ENCODE peak calls at places on chromosome 12, in nine cellular contexts. U is HepG2; G is lower lobe of right lung; V is mammary epithelial cell; I is fibroblast of lung; J is CD8-positive, alpha-beta T cell; E is A549; B is stomach; Y is A673. M is an unnamed sample.

GRCh38 chr12:62123721-62124203 is 136.4 kb upstream of the USP15 start:
- DNase-seq in U (peak; percentile 31), G (no peak), V (peak; percentile 38), I (peak; percentile 63), J (no peak), E (peak; percentile 11), B (peak; percentile 31), Y (peak; percentile 71), M (peak; percentile 2)

GRCh38 chr12:40431169-40431568 is 206.4 kb downstream of the LRRK2 start:
- DNase-seq in U (no peak), G (no peak), V (no peak), I (no peak), J (no peak), E (no peak), B (no peak), Y (no peak), M (no peak)

GRCh38 chr12:75602111-75602510 is 90.7 kb upstream of the KRR1 start:
- DNase-seq in U (no peak), G (no peak), V (no peak), I (no peak), J (no peak), E (no peak), B (no peak), Y (peak; percentile 59), M (no peak)

GRCh38 chr12:65720739-65721138 is 103.5 kb upstream of the HMGA2 start:
- DNase-seq in U (no peak), G (no peak), V (no peak), I (no peak), J (no peak), E (no peak), B (no peak), Y (no peak), M (no peak)

GRCh38 chr12:119274636-119275065 is 59.9 kb upstream of the CCDC60 start:
- DNase-seq in U (no peak), G (no peak), V (no peak), I (no peak), J (no peak), E (no peak), B (no peak), Y (no peak), M (no peak)

GRCh38 chr12:53952871-53953734 is 1.6 kb upstream of the HOXC12 start:
- DNase-seq in U (peak; percentile 23), G (no peak), V (no peak), I (no peak), J (no peak), E (peak; percentile 47), B (no peak), Y (no peak), M (no peak)

GRCh38 chr12:77645966-77646598 is 184.6 kb upstream of the NAV3 start:
- DNase-seq in U (no peak), G (no peak), V (no peak), I (no peak), J (no peak), E (no peak), B (no peak), Y (no peak), M (no peak)

GRCh38 chr12:56152132-56152755 is at the start of gene MYL6B:
- DNase-seq in U (peak; percentile 83), G (peak; percentile 96), V (peak; percentile 89), I (peak; percentile 88), J (peak; percentile 89), E (peak; percentile 94), B (peak; percentile 95), Y (peak; percentile 96), M (peak; percentile 91)

GRCh38 chr12:102513272-102513671 is 32.9 kb upstream of the IGF1 start:
- DNase-seq in U (no peak), G (no peak), V (no peak), I (no peak), J (no peak), E (no peak), B (no peak), Y (no peak), M (no peak)

GRCh38 chr12:71312767-71313375 is 126.7 kb upstream of the LGR5 start:
- DNase-seq in U (no peak), G (no peak), V (peak; percentile 70), I (peak; percentile 13), J (no peak), E (no peak), B (no peak), Y (peak; percentile 51), M (no peak)

DNA sequence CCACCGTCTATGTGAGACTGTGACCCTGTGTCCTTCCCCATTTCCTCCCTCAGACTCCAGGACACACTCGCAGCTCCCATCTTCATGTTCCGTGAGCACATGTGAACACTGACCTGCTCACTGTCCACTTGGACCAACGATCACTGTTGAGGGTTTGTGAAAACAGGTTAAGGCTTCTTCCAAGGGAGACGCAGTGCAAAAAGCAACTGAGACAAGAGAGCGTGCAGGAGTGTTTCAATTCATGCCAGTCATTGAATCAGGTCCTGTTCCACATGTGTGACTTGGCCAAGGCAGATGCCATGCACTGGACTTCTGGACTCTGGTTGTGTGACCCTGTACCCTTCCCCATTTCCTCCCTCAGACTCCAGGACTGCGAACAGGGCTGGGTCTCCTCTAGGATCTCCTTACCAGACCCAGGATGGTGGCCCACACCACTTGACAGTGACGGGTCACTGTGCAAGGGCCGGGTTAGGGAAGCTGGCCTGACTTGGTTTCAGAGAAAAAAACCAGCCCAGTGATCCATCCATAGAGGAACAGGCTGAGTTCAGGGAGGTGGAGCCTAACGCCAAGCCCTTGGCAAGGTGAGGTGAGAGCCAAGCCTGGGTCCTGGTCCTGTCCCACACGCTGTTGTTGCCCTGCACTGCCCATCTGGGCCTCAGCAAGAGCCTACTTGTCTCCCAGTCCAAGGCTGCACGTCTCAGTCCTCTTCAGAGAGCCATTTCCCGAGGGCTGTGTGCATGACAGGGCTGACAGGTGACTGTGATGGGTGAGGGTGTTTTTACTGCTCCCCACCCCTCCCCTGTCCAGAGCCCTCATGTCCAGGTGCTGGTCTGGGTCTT is 5.7 kb upstream of the KRT5 start:
- DNase-seq in U (no peak), G (no peak), V (no peak), I (no peak), J (no peak), E (no peak), B (no peak), Y (no peak), M (no peak)
- H3K27ac ChIP-seq in U (no peak overlapping the region), G (no peak overlapping the region), V (peak overlapping the region; percentile 99), I (no peak overlapping the region), J (no peak overlapping the region), E (no peak overlapping the region), B (no peak overlapping the region), Y (no peak overlapping the region), M (no peak overlapping the region)

DNA sequence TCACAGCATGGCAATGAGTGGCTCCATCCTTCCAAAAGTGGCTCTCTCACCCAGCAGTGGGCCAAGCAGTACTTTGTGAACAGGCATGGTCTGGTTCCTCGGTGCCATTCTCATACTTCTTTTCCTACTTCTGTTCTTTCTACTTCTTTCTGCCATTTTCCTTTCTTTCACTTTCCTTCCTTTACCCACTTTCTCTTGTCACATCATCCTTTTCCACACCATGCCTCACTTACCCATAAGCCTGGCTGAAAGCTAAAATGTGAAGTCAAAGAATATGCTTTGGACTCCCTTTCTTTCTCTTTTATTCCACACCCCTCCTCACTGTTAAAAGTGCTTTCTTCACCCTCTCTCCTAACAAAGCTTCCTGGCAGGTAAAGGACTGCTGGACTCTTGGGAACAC is 57.0 kb downstream of the PTHLH start:
- DNase-seq in U (no peak), G (no peak), V (no peak), I (no peak), J (no peak), E (no peak), B (no peak), Y (no peak), M (no peak)
- TF ChIP-seq CTCF in U (no peak), G (no peak), V (no peak), I (no peak), J (no peak), E (no peak), B (no peak), Y (no peak), M (no peak)

GRCh38 chr12:116975779-116976393 is 65.1 kb downstream of the FBXW8 start:
- DNase-seq in U (no peak), G (no peak), V (no peak), I (peak; percentile 34), J (no peak), E (no peak), B (no peak), Y (no peak), M (no peak)

GRCh38 chr12:116968986-116969385 is 58.2 kb downstream of the FBXW8 start:
- DNase-seq in U (no peak), G (no peak), V (no peak), I (no peak), J (no peak), E (no peak), B (no peak), Y (no peak), M (no peak)

GRCh38 chr12:116969615-116970575 is 59.1 kb downstream of the FBXW8 start:
- DNase-seq in U (no peak), G (peak; percentile 46), V (no peak), I (peak; percentile 20), J (no peak), E (no peak), B (no peak), Y (no peak), M (no peak)

DNA sequence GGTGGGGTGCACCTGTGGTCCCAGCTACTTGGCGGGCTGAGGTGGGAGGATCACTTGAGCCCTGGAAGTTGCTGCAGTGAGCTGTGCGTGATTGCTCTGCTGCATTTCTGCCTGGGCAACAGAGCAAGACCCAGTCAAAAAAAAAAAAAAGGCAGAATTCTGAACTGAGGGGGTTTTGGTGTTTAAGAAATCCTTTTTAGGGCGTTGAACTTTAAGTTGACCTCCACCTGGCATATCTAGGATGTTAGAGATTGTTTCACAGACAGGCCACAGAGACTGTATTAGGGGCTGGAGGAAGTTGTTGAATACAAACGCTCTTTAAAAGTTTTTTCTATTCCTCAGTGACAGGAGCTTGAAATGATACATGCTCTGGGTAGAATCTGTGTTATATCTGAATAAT is 60.5 kb downstream of the FBXW8 start:
- DNase-seq in U (no peak), G (no peak), V (no peak), I (no peak), J (no peak), E (no peak), B (no peak), Y (no peak), M (no peak)
- H3K27ac ChIP-seq in U (no peak overlapping the region), G (no peak overlapping the region), V (no peak overlapping the region), I (no peak overlapping the region), J (no peak overlapping the region), E (no peak overlapping the region), B (no peak overlapping the region), Y (no peak overlapping the region), M (no peak overlapping the region)

GRCh38 chr12:14258468-14258947 is 107.0 kb upstream of the ATF7IP start:
- DNase-seq in U (no peak), G (no peak), V (no peak), I (no peak), J (no peak), E (no peak), B (no peak), Y (no peak), M (no peak)

GRCh38 chr12:14257303-14257733 is 108.2 kb upstream of the ATF7IP start:
- DNase-seq in U (no peak), G (no peak), V (no peak), I (no peak), J (no peak), E (no peak), B (no peak), Y (no peak), M (no peak)

GRCh38 chr12:14257734-14258467 is 107.6 kb upstream of the ATF7IP start:
- DNase-seq in U (peak; percentile 95), G (peak; percentile 90), V (peak; percentile 96), I (peak; percentile 100), J (peak; percentile 72), E (peak; percentile 59), B (peak; percentile 95), Y (peak; percentile 98), M (peak; percentile 59)

GRCh38 chr12:14256139-14256538 is 109.3 kb upstream of the ATF7IP start:
- DNase-seq in U (no peak), G (no peak), V (no peak), I (peak; percentile 36), J (peak; percentile 43), E (no peak), B (no peak), Y (peak; percentile 26), M (peak; percentile 40)

GRCh38 chr12:14256555-14257169 is 108.8 kb upstream of the ATF7IP start:
- DNase-seq in U (peak; percentile 52), G (peak; percentile 87), V (peak; percentile 42), I (peak; percentile 93), J (peak; percentile 66), E (peak; percentile 53), B (peak; percentile 78), Y (peak; percentile 93), M (peak; percentile 68)
- TF ChIP-seq CTCF in U (peak; percentile 77), G (peak; percentile 77), V (peak; percentile 79), I (peak; percentile 74), J (peak; percentile 71), E (peak; percentile 56), B (peak; percentile 61), Y (peak; percentile 89), M (peak; percentile 80)